ENCODE peak calls at places on chromosome 22, in four cellular contexts. One of them, this sample, is unnamed.
A peak's percentile ranks its signal among the peaks of the same experiment; 100 is the strongest.

GRCh38 chr22:20111045-20111688 is 4.7 kb upstream of the RANBP1 start:
- DNase-seq in cardiac fibroblast: peak; percentile 30
- DNase-seq in lower lobe of right lung: peak; percentile 44
- DNase-seq in thoracic aorta: no peak
- DNase-seq in this sample: no peak

GRCh38 chr22:26673485-26673884 is 16.1 kb downstream of the MIAT start:
- DNase-seq in cardiac fibroblast: no peak
- DNase-seq in lower lobe of right lung: no peak
- DNase-seq in thoracic aorta: no peak
- DNase-seq in this sample: no peak

GRCh38 chr22:19871845-19872778 is 17.4 kb upstream of the GNB1L start:
- DNase-seq in cardiac fibroblast: no peak
- DNase-seq in lower lobe of right lung: peak; percentile 41
- DNase-seq in thoracic aorta: peak; percentile 1
- DNase-seq in this sample: peak; percentile 20

GRCh38 chr22:24450600-24450999 is 23.2 kb downstream of the ADORA2A start:
- DNase-seq in cardiac fibroblast: no peak
- DNase-seq in lower lobe of right lung: no peak
- DNase-seq in thoracic aorta: no peak
- DNase-seq in this sample: no peak

GRCh38 chr22:30044369-30044768 is 35.9 kb upstream of the HORMAD2 start:
- DNase-seq in cardiac fibroblast: peak; percentile 79
- DNase-seq in lower lobe of right lung: no peak
- DNase-seq in thoracic aorta: no peak
- DNase-seq in this sample: no peak

GRCh38 chr22:30767656-30768055 is 73.0 kb downstream of the OSBP2 start:
- DNase-seq in cardiac fibroblast: no peak
- DNase-seq in lower lobe of right lung: no peak
- DNase-seq in thoracic aorta: no peak
- DNase-seq in this sample: no peak

GRCh38 chr22:19799322-19800190 is 39.0 kb downstream of the TBX1 start:
- DNase-seq in cardiac fibroblast: peak; percentile 84
- DNase-seq in lower lobe of right lung: peak; percentile 41
- DNase-seq in thoracic aorta: peak; percentile 25
- DNase-seq in this sample: no peak

GRCh38 chr22:39739338-39740027 is 154.1 kb downstream of the ENTHD1 start:
- DNase-seq in cardiac fibroblast: no peak
- DNase-seq in lower lobe of right lung: no peak
- DNase-seq in thoracic aorta: no peak
- DNase-seq in this sample: no peak

GRCh38 chr22:49302530-49302929 is 525.1 kb downstream of the BRD1 start:
- DNase-seq in cardiac fibroblast: no peak
- DNase-seq in lower lobe of right lung: no peak
- DNase-seq in thoracic aorta: no peak
- DNase-seq in this sample: no peak

GRCh38 chr22:33006220-33006954 is 51.8 kb downstream of the SYN3 start:
- DNase-seq in cardiac fibroblast: no peak
- DNase-seq in lower lobe of right lung: no peak
- DNase-seq in thoracic aorta: no peak
- DNase-seq in this sample: no peak

GRCh38 chr22:50613291-50613981 is 12.8 kb downstream of the MAPK8IP2 start:
- DNase-seq in cardiac fibroblast: peak; percentile 33
- DNase-seq in lower lobe of right lung: peak; percentile 90
- DNase-seq in thoracic aorta: no peak
- DNase-seq in this sample: no peak
- TF ChIP-seq CTCF in cardiac fibroblast: no peak
- TF ChIP-seq CTCF in lower lobe of right lung: no peak
- TF ChIP-seq CTCF in thoracic aorta: no peak
- TF ChIP-seq CTCF in this sample: no peak

DNA sequence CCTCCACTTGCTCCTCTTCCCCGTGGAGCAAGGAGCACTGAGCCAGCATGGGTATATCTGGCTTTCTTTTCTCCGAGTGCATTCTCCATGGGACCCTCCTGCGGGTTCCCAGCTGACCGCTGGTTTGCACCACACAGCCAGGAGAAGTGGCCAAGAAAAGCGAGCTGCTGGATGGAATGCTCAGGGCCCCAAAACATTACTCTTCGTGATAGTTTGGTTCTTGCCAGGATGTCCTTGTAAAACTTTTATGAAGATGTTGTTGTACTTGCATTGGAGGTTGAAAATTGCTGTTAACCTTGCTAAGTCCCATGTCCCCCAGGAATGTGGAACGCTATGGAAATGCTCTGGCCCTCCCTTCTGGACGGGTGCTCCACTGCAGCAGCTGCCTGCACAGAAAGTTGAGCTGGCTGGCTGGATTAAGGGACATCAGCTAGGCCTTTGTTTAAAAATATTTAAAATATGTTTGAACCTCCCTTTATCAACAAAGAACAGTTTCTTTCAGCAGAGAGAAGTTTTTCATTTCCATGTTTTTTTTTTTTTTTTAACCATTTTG is 68.7 kb downstream of the ZNRF3 start:
- DNase-seq in cardiac fibroblast: peak; percentile 59
- DNase-seq in lower lobe of right lung: no peak
- DNase-seq in thoracic aorta: no peak
- DNase-seq in this sample: no peak
- TF ChIP-seq CTCF in cardiac fibroblast: peak; percentile 14
- TF ChIP-seq CTCF in lower lobe of right lung: no peak
- TF ChIP-seq CTCF in thoracic aorta: no peak
- TF ChIP-seq CTCF in this sample: no peak

GRCh38 chr22:45014658-45015057 is 4.9 kb upstream of the PHF21B start:
- DNase-seq in cardiac fibroblast: no peak
- DNase-seq in lower lobe of right lung: no peak
- DNase-seq in thoracic aorta: no peak
- DNase-seq in this sample: no peak
- TF ChIP-seq CTCF in cardiac fibroblast: no peak
- TF ChIP-seq CTCF in lower lobe of right lung: no peak
- TF ChIP-seq CTCF in thoracic aorta: no peak
- TF ChIP-seq CTCF in this sample: no peak

DNA sequence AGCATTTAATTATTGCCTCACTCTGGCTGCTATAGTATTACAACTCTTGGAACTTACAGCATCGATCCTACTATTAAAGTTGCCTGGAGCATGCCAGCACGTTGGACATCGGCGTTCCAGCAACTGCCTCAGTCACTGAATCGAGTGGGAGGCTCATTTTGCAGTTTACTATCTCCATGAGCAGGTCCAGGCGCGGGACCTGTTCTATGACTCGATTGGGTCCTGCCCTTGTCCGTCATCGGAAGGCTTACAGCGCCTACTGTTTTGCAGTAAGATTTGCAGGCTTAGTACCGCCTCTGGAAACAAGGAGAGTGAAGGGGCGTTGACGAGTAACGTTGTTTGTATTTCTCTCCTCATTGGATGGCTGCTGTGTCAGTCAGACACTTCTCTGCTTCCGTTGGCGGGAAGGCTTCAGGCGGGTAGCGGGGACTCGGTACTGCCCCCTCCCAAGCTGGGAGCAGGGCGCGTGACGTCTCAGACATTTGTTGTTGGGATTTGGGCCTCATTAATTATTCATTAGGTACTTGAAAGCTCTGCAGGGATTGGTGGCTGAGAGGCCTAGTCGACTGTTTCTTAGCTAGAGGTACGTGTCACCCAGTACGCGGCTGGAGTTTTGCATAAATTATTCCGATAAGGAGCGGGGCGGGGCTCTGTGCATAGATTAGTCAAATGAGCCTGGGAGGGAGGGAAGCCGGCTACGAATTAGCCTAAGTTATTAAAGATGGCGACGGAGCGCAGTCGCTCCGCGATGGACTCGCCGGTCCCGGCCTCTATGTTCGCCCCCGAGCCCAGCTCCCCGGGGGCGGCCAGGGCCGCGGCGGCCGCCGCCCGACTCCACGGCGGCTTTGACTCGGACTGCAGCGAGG is at the start of gene GTPBP1:
- DNase-seq in cardiac fibroblast: peak; percentile 100
- DNase-seq in lower lobe of right lung: peak; percentile 98
- DNase-seq in thoracic aorta: peak; percentile 99
- DNase-seq in this sample: peak; percentile 96
- TF ChIP-seq CTCF in cardiac fibroblast: no peak
- TF ChIP-seq CTCF in lower lobe of right lung: no peak
- TF ChIP-seq CTCF in thoracic aorta: no peak
- TF ChIP-seq CTCF in this sample: no peak

DNA sequence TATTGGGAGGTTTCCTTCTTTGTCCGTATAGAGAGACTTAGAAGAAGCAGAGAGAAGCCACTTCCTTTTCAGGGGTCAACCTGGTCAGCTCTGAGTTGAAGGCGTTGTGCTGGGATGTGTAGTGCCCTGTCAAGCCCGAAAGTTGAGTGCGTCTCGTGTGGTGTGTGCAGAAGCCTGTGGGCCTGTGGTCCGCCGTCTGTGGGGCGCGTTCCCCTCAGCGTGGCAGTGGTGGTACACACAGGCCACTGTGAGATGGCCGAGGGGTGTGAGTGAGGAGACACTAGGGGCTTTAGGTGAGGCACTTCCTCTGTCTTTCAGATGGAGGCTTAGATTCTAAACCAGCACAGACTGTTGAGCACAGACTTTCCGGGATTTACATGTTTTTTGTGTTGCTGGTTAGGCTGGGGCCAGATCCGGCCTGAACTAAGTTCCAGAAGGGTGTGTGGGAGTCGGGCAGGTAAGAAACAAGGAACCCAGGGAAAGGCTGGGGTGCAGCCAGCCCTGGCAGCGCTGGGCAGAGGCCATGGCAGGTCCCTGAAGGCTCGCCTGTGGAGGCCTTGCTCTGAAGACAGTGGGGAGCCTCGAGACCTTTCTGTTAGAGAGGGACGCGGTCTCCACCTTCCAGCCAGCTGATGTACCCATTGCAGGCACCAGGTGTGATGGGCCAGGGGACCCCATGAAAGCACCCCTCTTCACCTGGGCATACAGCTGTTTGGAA is 194.2 kb downstream of the TBC1D22A start:
- DNase-seq in cardiac fibroblast: no peak
- DNase-seq in lower lobe of right lung: no peak
- DNase-seq in thoracic aorta: no peak
- DNase-seq in this sample: no peak
- TF ChIP-seq CTCF in cardiac fibroblast: no peak
- TF ChIP-seq CTCF in lower lobe of right lung: no peak
- TF ChIP-seq CTCF in thoracic aorta: no peak
- TF ChIP-seq CTCF in this sample: no peak

GRCh38 chr22:17891427-17892167 is 117.3 kb upstream of the BID start:
- DNase-seq in cardiac fibroblast: no peak
- DNase-seq in lower lobe of right lung: no peak
- DNase-seq in thoracic aorta: no peak
- DNase-seq in this sample: no peak
- TF ChIP-seq CTCF in cardiac fibroblast: peak; percentile 47
- TF ChIP-seq CTCF in lower lobe of right lung: peak; percentile 25
- TF ChIP-seq CTCF in thoracic aorta: no peak
- TF ChIP-seq CTCF in this sample: no peak

This sample was measured in omental fat pad.